ENCODE peak calls at places on chromosomes 5 and 9, in four cellular contexts. O is NCI-H82, I is SHP77, Q is M059J. H is an unnamed sample.

GRCh38 chr5:153594785-153595184 is 104.3 kb downstream of the GRIA1 start:
- DNase-seq in O (no peak), I (no peak), Q (no peak), H (no peak)

GRCh38 chr5:43401827-43402226 is 10.4 kb downstream of the CCL28 start:
- DNase-seq in O (peak; percentile 43), I (peak; percentile 89), Q (peak; percentile 22), H (no peak)

GRCh38 chr5:169299651-169300467 is 1.1 kb downstream of the SLIT3 start:
- DNase-seq in O (no peak), I (no peak), Q (no peak), H (no peak)

GRCh38 chr9:114156658-114157421 is 1.5 kb downstream of the COL27A1 start:
- DNase-seq in O (peak; percentile 63), I (no peak), Q (peak; percentile 61), H (no peak)

GRCh38 chr9:28868224-28868623 is 1294.9 kb upstream of the C9orf72 start:
- DNase-seq in O (no peak), I (no peak), Q (no peak), H (no peak)

GRCh38 chr5:63743096-63743798 is 219.0 kb downstream of the HTR1A start:
- DNase-seq in O (no peak), I (no peak), Q (peak; percentile 8), H (no peak)

GRCh38 chr9:91144782-91145181 is 216.9 kb downstream of the AUH start:
- DNase-seq in O (no peak), I (no peak), Q (no peak), H (no peak)

GRCh38 chr5:57441557-57441956 is 41.1 kb downstream of the ACTBL2 start:
- DNase-seq in O (peak; percentile 41), I (no peak), Q (peak; percentile 99), H (no peak)

GRCh38 chr9:93177676-93178075 is 6.3 kb upstream of the WNK2 start:
- DNase-seq in O (peak; percentile 13), I (no peak), Q (no peak), H (no peak)

GRCh38 chr9:125435776-125436612 is 174.4 kb downstream of the GAPVD1 start:
- DNase-seq in O (no peak), I (no peak), Q (no peak), H (no peak)

GRCh38 chr5:18113724-18114123 is 479.5 kb downstream of the TAF11L14 start:
- DNase-seq in O (no peak), I (no peak), Q (peak; percentile 1), H (no peak)

GRCh38 chr9:33082135-33082534 is 5.7 kb upstream of the SMU1 start:
- DNase-seq in O (no peak), I (no peak), Q (no peak), H (no peak)

GRCh38 chr9:124267271-124267807 is 9.6 kb downstream of the NEK6 start:
- DNase-seq in O (no peak), I (no peak), Q (peak; percentile 97), H (peak; percentile 99)

GRCh38 chr5:107170620-107171019 is 500.1 kb downstream of the EFNA5 start:
- DNase-seq in O (no peak), I (no peak), Q (no peak), H (no peak)

GRCh38 chr9:35579130-35579529 is 25.9 kb upstream of the TESK1 start:
- DNase-seq in O (no peak), I (no peak), Q (no peak), H (no peak)

GRCh38 chr5:135075621-135076585 is 41.9 kb upstream of the PITX1 start:
- DNase-seq in O (no peak), I (peak; percentile 36), Q (peak; percentile 65), H (no peak)

GRCh38 chr5:115214541-115214940 is 44.8 kb upstream of the TRIM36 start:
- DNase-seq in O (no peak), I (no peak), Q (no peak), H (no peak)

GRCh38 chr5:38756068-38756467 is 89.7 kb upstream of the OSMR start:
- DNase-seq in O (no peak), I (no peak), Q (peak; percentile 17), H (no peak)

GRCh38 chr5:42992035-42992570 is 48.0 kb downstream of the ANXA2R start:
- DNase-seq in O (peak; percentile 17), I (peak; percentile 93), Q (peak; percentile 91), H (peak; percentile 44)

GRCh38 chr5:139690385-139691274 is 42.5 kb downstream of the CXXC5 start:
- DNase-seq in O (peak; percentile 88), I (no peak), Q (peak; percentile 75), H (no peak)

GRCh38 chr5:137264041-137264440 is 235.1 kb downstream of the SPOCK1 start:
- DNase-seq in O (no peak), I (no peak), Q (peak; percentile 66), H (no peak)

GRCh38 chr5:112668911-112669310 is 68.8 kb upstream of the APC start:
- DNase-seq in O (no peak), I (no peak), Q (no peak), H (no peak)

GRCh38 chr9:89382026-89382986 is 64.0 kb downstream of the SECISBP2 start:
- DNase-seq in O (no peak), I (no peak), Q (no peak), H (no peak)

GRCh38 chr5:113242481-113243348 is 192.1 kb downstream of the TSSK1B start:
- DNase-seq in O (no peak), I (no peak), Q (no peak), H (no peak)

GRCh38 chr5:142364251-142365145 is 39.7 kb upstream of the SPRY4 start:
- DNase-seq in O (no peak), I (peak; percentile 95), Q (no peak), H (no peak)

GRCh38 chr9:136170291-136170901 is 34.5 kb downstream of the LHX3 start:
- DNase-seq in O (peak; percentile 57), I (peak; percentile 19), Q (no peak), H (no peak)

GRCh38 chr9:4923580-4924544 is 61.2 kb upstream of the JAK2 start:
- DNase-seq in O (peak; percentile 44), I (no peak), Q (peak; percentile 62), H (no peak)

H was measured in NCI-H2029.